ENCODE peak calls at places on chromosome 14, in four cellular contexts. H is stimulated activated CD4-positive, alpha-beta T cell treated with anti-CD3 and anti-CD28 coated beads, Interleukin-1b, Interleukin-23, amount 100 ng/mL, for 1 hour; M is substantia nigra; P is ascending aorta. Z is an unnamed sample.

GRCh38 chr14:79415726-79416125 is 795.6 kb downstream of the DIO2 start:
- DNase-seq in P (no peak), M (no peak), H (no peak), Z (no peak)

GRCh38 chr14:103444837-103445524 is 59.8 kb downstream of the MARK3 start:
- DNase-seq in H (no peak), M (no peak), P (no peak), Z (no peak)

GRCh38 chr14:95835331-95835730 is 41.3 kb upstream of the TUNAR start:
- DNase-seq in M (no peak), P (no peak), H (no peak), Z (no peak)

GRCh38 chr14:101122114-101122854 is 218.8 kb upstream of the RTL1 start:
- DNase-seq in M (no peak), P (peak; percentile 52), H (no peak), Z (no peak)

GRCh38 chr14:76926521-76927251 is 100.5 kb downstream of the LRRC74A start:
- DNase-seq in M (peak; percentile 19), H (no peak), P (peak; percentile 79), Z (peak; percentile 75)

GRCh38 chr14:21104448-21105060 is 3.7 kb downstream of the TMEM253 start:
- DNase-seq in H (no peak), M (peak; percentile 82), P (peak; percentile 89), Z (peak; percentile 84)

GRCh38 chr14:101876539-101876938 is 87.8 kb upstream of the DYNC1H1 start:
- DNase-seq in H (peak; percentile 42), M (peak; percentile 26), P (peak; percentile 83), Z (no peak)

GRCh38 chr14:85248881-85249635 is 280.9 kb upstream of the FLRT2 start:
- DNase-seq in H (no peak), M (no peak), P (no peak), Z (no peak)

GRCh38 chr14:76977793-76978730 is 50.4 kb downstream of the IRF2BPL start:
- DNase-seq in M (peak; percentile 14), P (peak; percentile 77), H (peak; percentile 75), Z (no peak)

GRCh38 chr14:93219103-93219726 is 12.2 kb downstream of the UBR7 start:
- DNase-seq in M (peak; percentile 17), P (no peak), H (no peak), Z (peak; percentile 77)

GRCh38 chr14:36600431-36600830 is 18.0 kb upstream of the NKX2-8 start:
- DNase-seq in H (no peak), P (no peak), M (no peak), Z (no peak)

GRCh38 chr14:35320472-35320871 is 28.3 kb downstream of the PSMA6 start:
- DNase-seq in M (no peak), H (no peak), P (no peak), Z (no peak)

GRCh38 chr14:88463318-88463717 is 77.9 kb downstream of the SPATA7 start:
- DNase-seq in M (no peak), H (no peak), P (no peak), Z (no peak)

GRCh38 chr14:72605921-72606220 is 288.0 kb downstream of the DPF3 start:
- DNase-seq in M (no peak), H (no peak), P (no peak), Z (no peak)

GRCh38 chr14:73829526-73830431 is 21.9 kb upstream of the PTGR2 start:
- DNase-seq in M (no peak), H (no peak), P (peak; percentile 81), Z (no peak)

GRCh38 chr14:77320238-77320935 is at the start of gene POMT2:
- DNase-seq in H (peak; percentile 82), P (peak; percentile 97), M (peak; percentile 95), Z (peak; percentile 95)

GRCh38 chr14:83988274-83988673 is 1541.7 kb upstream of the FLRT2 start:
- DNase-seq in M (no peak), P (no peak), H (no peak), Z (no peak)

GRCh38 chr14:99271951-99272668 is at the start of gene BCL11B:
- DNase-seq in P (peak; percentile 75), H (peak; percentile 69), M (peak; percentile 43), Z (peak; percentile 93)

GRCh38 chr14:74438351-74438915 is 12.4 kb upstream of the SYNDIG1L start:
- DNase-seq in M (no peak), H (no peak), P (no peak), Z (no peak)

GRCh38 chr14:80387563-80387981 is 176.3 kb upstream of the DIO2 start:
- DNase-seq in M (peak; percentile 36), H (no peak), P (no peak), Z (no peak)

GRCh38 chr14:69559581-69560011 is 15.1 kb downstream of the CCDC177 start:
- DNase-seq in H (no peak), P (no peak), M (peak; percentile 66), Z (peak; percentile 77)